ENCODE peak calls at places on chromosomes 7 and 10, in seven cellular contexts. H is MM.1S, F is colonic mucosa, Y is endodermal cell, V is GM23248, R is mammary epithelial cell, O is fibroblast of lung. U is an unnamed sample.

GRCh38 chr7:79334841-79335240 is 118.6 kb downstream of the MAGI2 start:
- DNase-seq in F (no peak), O (no peak), Y (no peak), V (no peak), H (no peak), R (no peak), U (no peak)

GRCh38 chr7:13508586-13508985 is 480.9 kb downstream of the ETV1 start:
- DNase-seq in F (no peak), H (no peak), V (peak; percentile 4), O (peak; percentile 22), Y (no peak), R (no peak), U (peak; percentile 26)

GRCh38 chr7:120254845-120255244 is 18.1 kb upstream of the KCND2 start:
- DNase-seq in R (no peak), V (peak; percentile 4), H (no peak), Y (no peak), O (no peak), F (no peak), U (no peak)

GRCh38 chr7:90180649-90181048 is 26.4 kb downstream of the STEAP1 start:
- DNase-seq in F (no peak), R (no peak), Y (no peak), O (no peak), H (no peak), V (peak; percentile 6), U (no peak)

GRCh38 chr10:122301055-122301810 is 30.1 kb downstream of the BTBD16 start:
- DNase-seq in O (peak; percentile 97), F (no peak), Y (no peak), V (peak; percentile 93), H (no peak), R (no peak), U (peak; percentile 11)

GRCh38 chr10:25064401-25064800 is 48.0 kb downstream of the THNSL1 start:
- DNase-seq in F (peak; percentile 6), Y (no peak), R (no peak), H (no peak), O (no peak), V (peak; percentile 12), U (no peak)

GRCh38 chr10:13120786-13121499 is 21.0 kb downstream of the OPTN start:
- DNase-seq in F (no peak), Y (peak; percentile 76), R (no peak), V (no peak), O (no peak), H (no peak), U (peak; percentile 51)

GRCh38 chr7:30087371-30087770 is 47.4 kb upstream of the MTURN start:
- DNase-seq in O (no peak), Y (no peak), V (no peak), R (no peak), H (peak; percentile 72), F (no peak), U (no peak)

GRCh38 chr10:56139405-56139804 is 221.7 kb downstream of the ZWINT start:
- DNase-seq in Y (no peak), H (no peak), F (no peak), O (no peak), R (no peak), V (no peak), U (no peak)

GRCh38 chr7:28207486-28208158 is 27.0 kb upstream of the JAZF1 start:
- DNase-seq in F (no peak), O (peak; percentile 68), V (peak; percentile 24), R (peak; percentile 74), H (peak; percentile 68), Y (no peak), U (no peak)

GRCh38 chr7:80950550-80950967 is 31.7 kb upstream of the SEMA3C start:
- DNase-seq in V (no peak), H (no peak), Y (no peak), O (peak; percentile 79), F (no peak), R (no peak), U (no peak)

GRCh38 chr10:121324678-121325213 is 273.5 kb downstream of the FGFR2 start:
- DNase-seq in O (no peak), V (no peak), Y (peak; percentile 65), H (no peak), F (no peak), R (peak; percentile 70), U (no peak)

GRCh38 chr10:46515402-46516192 is 40.9 kb downstream of the GPRIN2 start:
- DNase-seq in Y (peak; percentile 29), V (no peak), O (no peak), R (no peak), F (peak; percentile 17), H (no peak), U (no peak)

GRCh38 chr7:36115448-36116321 is 37.4 kb upstream of the EEPD1 start:
- DNase-seq in Y (no peak), O (peak; percentile 97), H (no peak), V (peak; percentile 99), F (peak; percentile 74), R (peak; percentile 95), U (peak; percentile 96)

GRCh38 chr7:14380881-14381280 is 391.4 kb upstream of the ETV1 start:
- DNase-seq in H (no peak), Y (no peak), V (peak; percentile 30), R (no peak), F (no peak), O (no peak), U (peak; percentile 7)

GRCh38 chr10:3446233-3446632 is 273.7 kb upstream of the PITRM1 start:
- DNase-seq in R (no peak), O (no peak), V (no peak), F (no peak), H (no peak), Y (no peak), U (no peak)

GRCh38 chr7:18004372-18004771 is 23.3 kb downstream of the PRPS1L1 start:
- DNase-seq in H (no peak), O (peak; percentile 25), F (no peak), Y (no peak), R (no peak), V (peak; percentile 6), U (peak; percentile 30)

DNA sequence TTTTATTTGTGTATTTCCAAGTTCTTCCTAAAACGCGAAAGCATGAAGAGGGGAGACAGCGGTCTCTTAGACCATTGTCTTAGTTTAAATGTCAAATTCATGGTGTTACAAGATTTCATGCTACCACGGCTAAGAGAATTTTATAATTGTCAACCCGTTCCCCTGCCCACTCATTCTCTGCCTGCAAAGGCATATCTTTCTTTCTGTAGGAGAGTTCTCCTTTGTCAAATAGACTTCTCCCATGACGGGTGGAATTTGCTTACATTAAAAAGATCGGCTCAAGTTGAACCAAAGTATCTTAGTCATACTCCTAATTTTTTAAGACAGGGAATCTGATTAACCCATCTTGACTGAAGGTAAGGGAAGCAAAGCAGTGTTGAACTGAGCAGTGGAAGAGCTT is 539.2 kb downstream of the REEP3 start:
- DNase-seq in R (no peak), H (no peak), Y (no peak), V (no peak), F (no peak), O (no peak), U (no peak)
- H3K9ac ChIP-seq in R (no peak overlapping the region), H (no peak overlapping the region), Y (no peak overlapping the region), V (no peak overlapping the region), F (no peak overlapping the region), O (no peak overlapping the region), U (no peak overlapping the region)

DNA sequence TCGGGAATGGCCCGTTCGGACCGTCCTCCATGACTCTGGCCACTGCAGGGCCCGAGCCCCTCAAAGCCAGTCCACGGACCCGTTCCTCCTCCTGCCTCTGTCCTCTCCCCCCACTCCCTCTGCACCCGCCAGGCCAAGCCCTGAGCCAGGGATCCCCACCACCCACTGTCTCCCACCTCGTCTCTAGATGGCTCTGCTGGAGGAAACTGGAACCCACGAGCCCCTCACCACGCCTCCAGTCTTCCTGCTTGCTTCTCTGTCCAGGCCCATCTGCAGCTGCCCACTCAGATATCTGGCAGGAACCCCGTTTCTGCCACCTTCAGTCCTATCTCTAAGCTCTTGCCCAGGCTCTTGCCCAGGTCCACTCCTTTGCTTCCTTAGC is 24.3 kb downstream of the GRID2IP start:
- DNase-seq in H (no peak), V (no peak), F (no peak), R (no peak), O (no peak), Y (no peak), U (no peak)
- H3K27me3 ChIP-seq in H (peaks cover 27% of the 10 kb centered on the region), V (peaks cover 28% of the 10 kb centered on the region), F (peaks cover 24% of the 10 kb centered on the region), R (peaks cover 11% of the 10 kb centered on the region), O (peaks cover 23% of the 10 kb centered on the region), Y (peaks cover 63% of the 10 kb centered on the region), U (peaks cover 57% of the 10 kb centered on the region)

GRCh38 chr10:128568041-128568440 is 441.8 kb upstream of the MKI67 start:
- DNase-seq in Y (no peak), F (no peak), R (no peak), O (no peak), V (no peak), H (no peak), U (no peak)
- H3K9ac ChIP-seq in Y (no peak overlapping the region), F (no peak overlapping the region), R (no peak overlapping the region), O (no peak overlapping the region), V (no peak overlapping the region), H (no peak overlapping the region), U (no peak overlapping the region)

GRCh38 chr10:101569838-101570763 is 18.0 kb downstream of the POLL start:
- DNase-seq in Y (peak; percentile 92), H (peak; percentile 74), V (peak; percentile 85), O (peak; percentile 48), F (peak; percentile 82), R (peak; percentile 61), U (peak; percentile 93)
- H3K27me3 ChIP-seq in Y (peaks cover 69% of the 10 kb centered on the region), H (peaks cover 3% of the 10 kb centered on the region), V (peaks cover 30% of the 10 kb centered on the region), O (peaks cover 23% of the 10 kb centered on the region), F (peaks cover 36% of the 10 kb centered on the region), R (no peaks in the 10 kb centered on the region), U (peaks cover 40% of the 10 kb centered on the region)

GRCh38 chr7:1227814-1228534 is 4.7 kb upstream of the UNCX start:
- DNase-seq in R (no peak), V (no peak), O (no peak), H (no peak), F (no peak), Y (peak; percentile 84), U (no peak)

GRCh38 chr7:1224093-1224702 is 8.5 kb upstream of the UNCX start:
- DNase-seq in F (no peak), V (peak; percentile 35), H (no peak), Y (peak; percentile 69), R (no peak), O (no peak), U (no peak)

GRCh38 chr7:1227071-1227804 is 5.4 kb upstream of the UNCX start:
- DNase-seq in Y (peak; percentile 74), F (no peak), H (no peak), R (no peak), V (no peak), O (no peak), U (no peak)

GRCh38 chr7:1225462-1226154 is 7.1 kb upstream of the UNCX start:
- DNase-seq in Y (peak; percentile 85), O (no peak), F (peak; percentile 24), V (peak; percentile 47), H (no peak), R (no peak), U (peak; percentile 40)

DNA sequence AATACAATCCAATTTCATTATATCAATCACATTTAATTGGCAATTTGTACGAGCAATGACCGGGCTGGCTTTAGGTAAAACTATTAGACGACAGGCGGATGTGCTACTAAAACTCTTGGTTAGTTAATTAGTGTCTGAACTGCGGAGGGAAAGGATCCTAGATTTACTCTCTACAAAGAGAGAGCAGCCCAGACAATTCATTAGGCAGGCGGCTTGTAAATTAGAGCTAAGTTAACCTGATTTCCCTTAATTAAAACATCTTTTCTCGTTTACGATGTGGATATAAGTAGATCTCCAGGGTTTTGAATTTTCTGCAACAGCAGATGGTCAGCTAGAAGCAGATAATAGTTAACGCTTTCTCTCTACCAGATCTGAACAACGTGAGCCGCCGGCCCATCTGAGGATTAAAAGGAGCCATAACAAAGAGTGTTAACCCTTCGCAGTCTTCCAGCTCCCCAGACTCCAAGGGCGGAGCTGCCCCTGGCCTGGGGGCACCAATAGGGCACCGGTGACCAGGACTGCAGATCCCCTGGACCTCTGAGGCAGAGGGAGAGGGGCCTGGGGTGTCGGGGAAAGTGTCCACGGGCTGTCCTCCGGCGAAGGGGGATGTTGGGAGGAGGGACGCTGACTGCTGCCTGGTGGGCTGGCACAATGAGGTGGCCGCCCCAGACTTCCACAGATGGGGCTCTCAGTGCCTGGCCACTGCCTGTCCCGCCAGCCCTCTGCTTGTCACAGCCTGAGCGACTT is 6.3 kb upstream of the UNCX start:
- DNase-seq in F (no peak), V (no peak), Y (peak; percentile 77), H (no peak), R (no peak), O (no peak), U (no peak)
- H3K9ac ChIP-seq in F (no peak overlapping the region), V (no peak overlapping the region), Y (no peak overlapping the region), H (no peak overlapping the region), R (no peak overlapping the region), O (no peak overlapping the region), U (no peak overlapping the region)

U was measured in adipocyte.